ENCODE peak calls at places on chromosomes 3 and 15, in ten cellular contexts. D is ovary; O is HepG2; M is endothelial cell; R is suprapubic skin; H is upper lobe of left lung; K is psoas muscle; C is CD4-positive, alpha-beta T cell; J is right atrium auricular region; A is IMR-90. U is an unnamed sample.

GRCh38 chr15:60223161-60223560 is 174.6 kb downstream of the ANXA2 start:
- DNase-seq in C (no peak), H (no peak), M (no peak), A (no peak), O (no peak), K (no peak), D (no peak), J (no peak), R (no peak), U (peak; percentile 89)

GRCh38 chr3:53030864-53031445 is 14.9 kb downstream of the SFMBT1 start:
- DNase-seq in K (no peak), O (no peak), D (no peak), A (no peak), M (no peak), C (peak; percentile 33), H (no peak), R (no peak), J (no peak), U (no peak)

GRCh38 chr3:127718916-127719290 is 46.2 kb downstream of the ABTB1 start:
- DNase-seq in C (no peak), R (peak; percentile 34), D (no peak), M (no peak), A (no peak), K (no peak), J (no peak), H (no peak), O (no peak), U (no peak)

GRCh38 chr3:98884675-98885371 is 16.7 kb downstream of the DCBLD2 start:
- DNase-seq in R (no peak), D (no peak), H (no peak), C (no peak), J (no peak), A (peak; percentile 55), M (no peak), K (no peak), O (no peak), U (no peak)

GRCh38 chr3:24161841-24162240 is 216.8 kb downstream of the NR1D2 start:
- DNase-seq in J (no peak), M (no peak), D (no peak), R (no peak), K (no peak), O (no peak), A (peak; percentile 12), C (no peak), H (no peak), U (no peak)

GRCh38 chr3:44584646-44585501 is at the start of gene ZNF660:
- DNase-seq in K (peak; percentile 72), O (peak; percentile 57), D (peak; percentile 77), H (peak; percentile 88), C (no peak), R (peak; percentile 66), J (peak; percentile 64), M (peak; percentile 81), A (peak; percentile 67), U (no peak)

GRCh38 chr3:175212896-175213295 is 353.8 kb downstream of the NAALADL2 start:
- DNase-seq in C (no peak), K (no peak), A (peak; percentile 70), J (no peak), O (no peak), M (no peak), R (no peak), H (no peak), D (no peak), U (no peak)

GRCh38 chr3:52395503-52395865 is 49.4 kb downstream of the SEMA3G start:
- DNase-seq in O (no peak), K (peak; percentile 41), M (no peak), C (no peak), J (no peak), D (no peak), A (no peak), H (no peak), R (no peak), U (no peak)

GRCh38 chr15:26712350-26712749 is 60.5 kb downstream of the GABRB3 start:
- DNase-seq in J (no peak), R (no peak), A (no peak), M (no peak), C (no peak), H (no peak), O (no peak), K (no peak), D (no peak), U (no peak)

GRCh38 chr3:111649180-111649579 is 54.0 kb upstream of the ZBED2 start:
- DNase-seq in H (no peak), D (no peak), R (no peak), O (no peak), K (no peak), M (no peak), J (no peak), C (no peak), A (peak; percentile 73), U (no peak)

GRCh38 chr3:132014105-132014504 is 20.7 kb downstream of the CPNE4 start:
- DNase-seq in H (no peak), A (no peak), D (no peak), M (no peak), R (no peak), C (no peak), O (no peak), K (no peak), J (no peak), U (no peak)

GRCh38 chr3:193744048-193744821 is 151.2 kb downstream of the OPA1 start:
- DNase-seq in H (no peak), A (no peak), D (no peak), K (no peak), M (no peak), O (peak; percentile 99), C (no peak), J (no peak), R (no peak), U (peak; percentile 60)

GRCh38 chr3:105868450-105868744 is 415 bp downstream of the CBLB start:
- DNase-seq in M (peak; percentile 62), H (peak; percentile 90), O (peak; percentile 35), A (peak; percentile 52), C (no peak), R (peak; percentile 79), K (peak; percentile 78), D (no peak), J (no peak), U (no peak)

GRCh38 chr3:44983413-44984040 is 7.5 kb downstream of the EXOSC7 start:
- DNase-seq in C (no peak), M (no peak), R (no peak), K (no peak), A (no peak), O (no peak), H (no peak), D (no peak), J (no peak), U (no peak)

GRCh38 chr3:188389711-188390346 is 235.9 kb downstream of the LPP start:
- DNase-seq in J (peak; percentile 72), A (no peak), R (no peak), M (no peak), H (no peak), K (no peak), C (no peak), O (no peak), D (no peak), U (no peak)

GRCh38 chr3:151093905-151094304 is 8.4 kb downstream of the MED12L start:
- DNase-seq in D (no peak), R (no peak), C (no peak), O (no peak), H (no peak), J (no peak), M (no peak), K (no peak), A (no peak), U (no peak)

GRCh38 chr15:91853968-91854943 is 748 bp downstream of the SLCO3A1 start:
- DNase-seq in K (peak; percentile 73), M (peak; percentile 70), A (no peak), R (peak; percentile 74), O (no peak), D (peak; percentile 65), C (no peak), J (no peak), H (peak; percentile 92), U (no peak)
- TF ChIP-seq CTCF in K (peak; percentile 31), M (no peak), A (peak; percentile 16), R (no peak), O (no peak), D (no peak), C (no peak), J (no peak), H (peak; percentile 21), U (no peak)

DNA sequence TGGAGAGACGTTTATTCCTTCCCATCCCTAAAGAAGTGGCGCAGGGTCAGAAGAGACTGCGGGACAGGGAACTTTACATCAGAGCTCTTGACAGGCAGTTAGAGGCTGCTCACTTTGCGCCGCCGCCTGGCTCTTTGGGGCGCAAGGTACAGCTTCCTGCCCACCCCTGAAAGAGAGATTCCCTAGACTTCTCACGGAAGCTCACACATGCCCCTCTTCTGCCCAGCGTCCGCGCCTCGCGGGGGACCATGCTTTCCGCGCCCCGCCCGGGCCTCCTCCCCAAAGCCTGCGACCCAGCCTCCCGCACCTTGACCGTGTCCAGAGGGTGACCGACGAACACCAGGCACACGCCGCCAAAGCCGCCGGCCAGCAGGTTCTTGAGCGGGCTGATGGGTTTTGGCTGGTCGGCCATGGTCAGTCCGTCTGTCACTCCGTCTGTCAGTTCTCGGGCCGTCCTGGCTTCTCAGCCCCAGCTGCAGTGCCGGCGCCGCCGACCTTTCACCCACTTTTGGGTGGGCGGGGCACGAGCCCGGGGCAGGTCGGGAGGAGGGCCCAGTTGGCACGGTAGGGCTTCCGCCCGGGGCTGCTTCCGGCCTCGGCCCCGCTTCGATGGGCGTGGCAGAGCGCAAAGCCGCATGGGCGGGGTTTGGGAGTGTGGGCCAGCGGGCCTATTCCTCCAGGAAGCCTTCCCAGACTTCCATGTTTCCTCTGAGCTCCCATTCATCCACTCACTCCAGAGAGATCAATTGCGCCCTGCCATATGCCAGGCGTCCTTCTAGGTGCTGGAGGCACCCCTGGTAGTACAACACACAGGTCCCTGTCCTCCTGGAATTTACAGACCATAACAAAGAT is at the start of gene SLC25A20:
- DNase-seq in H (peak; percentile 98), D (peak; percentile 90), A (peak; percentile 78), K (peak; percentile 97), M (peak; percentile 78), C (peak; percentile 80), R (peak; percentile 93), O (peak; percentile 80), J (peak; percentile 89), U (no peak)
- TF ChIP-seq CTCF in H (no peak), D (no peak), A (no peak), K (no peak), M (no peak), C (no peak), R (no peak), O (no peak), J (no peak), U (no peak)

DNA sequence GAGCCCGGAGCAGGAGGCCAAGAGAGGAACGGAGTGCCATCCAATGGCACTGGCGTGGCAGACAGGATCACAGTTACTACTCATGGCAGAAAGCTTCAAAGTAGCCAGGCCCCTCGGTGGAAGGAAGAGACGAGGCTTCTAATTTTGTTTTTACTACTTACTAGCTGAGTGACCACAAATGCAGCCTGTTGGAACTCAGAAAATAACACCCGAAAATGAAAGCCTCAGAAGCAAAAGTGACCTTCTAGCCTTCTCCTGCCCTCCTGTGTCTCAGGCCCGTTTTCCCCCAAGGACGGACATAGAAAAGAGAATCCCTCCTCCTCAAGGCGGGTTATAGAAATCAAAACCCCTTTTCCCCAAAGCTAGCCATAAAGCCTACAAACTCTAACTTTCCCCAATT is 9.9 kb upstream of the STRA6 start:
- DNase-seq in O (no peak), M (no peak), C (no peak), J (no peak), A (no peak), H (no peak), D (no peak), K (no peak), R (no peak), U (no peak)
- TF ChIP-seq CTCF in O (no peak), M (no peak), C (no peak), J (no peak), A (no peak), H (no peak), D (no peak), K (no peak), R (no peak), U (no peak)

GRCh38 chr15:78290222-78290621 is 9.2 kb downstream of the SKIC8 start:
- DNase-seq in K (no peak), C (no peak), O (no peak), H (no peak), R (no peak), J (no peak), A (no peak), D (no peak), M (no peak), U (peak; percentile 82)
- TF ChIP-seq CTCF in K (no peak), C (no peak), O (no peak), H (no peak), R (no peak), J (no peak), A (no peak), D (no peak), M (no peak), U (no peak)

U was measured in LNCaP clone FGC.